ENCODE peak calls at places on chromosomes 11 and 22, in six cellular contexts. B is stomach, P is H1, D is esophagus muscularis mucosa, Y is sigmoid colon, S is HCT116. H is an unnamed sample. For H3K27me3, the result is how much of the 10 kb centered on the place peaks cover.

GRCh38 chr11:85889676-85890579 is 34.7 kb downstream of the CCDC83 start:
- DNase-seq in S (peak), P (peak), D (no peak), Y (no peak), B (no peak), H (no peak)

GRCh38 chr11:129737535-129738230 is 78.0 kb upstream of the TMEM45B start:
- DNase-seq in D (no peak), S (no peak), P (no peak), B (no peak), Y (no peak), H (no peak)

GRCh38 chr22:24455751-24456426 is 28.5 kb downstream of the ADORA2A start:
- DNase-seq in B (no peak), D (no peak), P (no peak), S (no peak), Y (no peak), H (no peak)

GRCh38 chr11:33315822-33316221 is 58.6 kb downstream of the HIPK3 start:
- DNase-seq in D (no peak), B (no peak), Y (no peak), S (no peak), P (no peak), H (no peak)

GRCh38 chr11:118055966-118056365 is 20.9 kb upstream of the TMPRSS4 start:
- DNase-seq in D (peak), Y (peak), P (no peak), B (no peak), S (no peak), H (peak)

GRCh38 chr11:107576497-107577086 is 11.1 kb upstream of the ALKBH8 start:
- DNase-seq in Y (no peak), D (no peak), B (peak), S (no peak), P (no peak), H (no peak)

GRCh38 chr11:44592125-44592643 is 26.7 kb downstream of the CD82 start:
- DNase-seq in B (no peak), S (no peak), P (no peak), Y (peak), D (peak), H (no peak)

GRCh38 chr11:45724145-45724544 is 58.7 kb upstream of the CHST1 start:
- DNase-seq in S (no peak), D (no peak), P (no peak), Y (no peak), B (no peak), H (no peak)

GRCh38 chr22:32206774-32207758 is 2.2 kb upstream of the RFPL2 start:
- DNase-seq in P (no peak), S (peak), D (peak), B (peak), Y (no peak), H (no peak)

GRCh38 chr22:22768885-22769284 is 118.7 kb upstream of the IGLL5 start:
- DNase-seq in B (no peak), Y (no peak), D (no peak), S (no peak), P (no peak), H (no peak)

GRCh38 chr11:128589998-128590397 is 2.6 kb upstream of the ETS1 start:
- DNase-seq in B (no peak), P (no peak), Y (no peak), D (no peak), S (no peak), H (no peak)

GRCh38 chr22:33919591-33920501 is at the start of gene LARGE1:
- DNase-seq in S (no peak), P (no peak), Y (peak), D (peak), B (peak), H (peak)

GRCh38 chr22:40213478-40213877 is 35.8 kb downstream of the TNRC6B start:
- DNase-seq in S (no peak), B (no peak), P (no peak), Y (no peak), D (no peak), H (no peak)

GRCh38 chr11:76769645-76770586 is 13.2 kb upstream of the TSKU start:
- DNase-seq in S (no peak), B (peak), Y (no peak), P (no peak), D (no peak), H (peak)

GRCh38 chr11:14335712-14336111 is 23.3 kb downstream of the RRAS2 start:
- DNase-seq in B (no peak), Y (no peak), P (no peak), D (no peak), S (no peak), H (no peak)

GRCh38 chr11:77179048-77179447 is 51.0 kb downstream of the MYO7A start:
- DNase-seq in Y (no peak), D (no peak), B (no peak), P (no peak), S (no peak), H (no peak)

GRCh38 chr11:19498986-19499669 is 213.5 kb upstream of the NAV2 start:
- DNase-seq in P (no peak), S (no peak), B (no peak), Y (no peak), D (no peak), H (no peak)

GRCh38 chr11:102810943-102811528 is 13.1 kb upstream of the MMP1 start:
- DNase-seq in S (no peak), P (no peak), Y (no peak), B (no peak), D (no peak), H (no peak)

GRCh38 chr11:2398664-2399355 is 1.7 kb upstream of the TSSC4 start:
- DNase-seq in Y (no peak), S (no peak), B (no peak), P (no peak), D (no peak), H (no peak)

GRCh38 chr22:38451864-38452263 is 3.1 kb downstream of the KCNJ4 start:
- DNase-seq in S (no peak), B (no peak), Y (no peak), D (no peak), P (no peak), H (no peak)

GRCh38 chr11:117870176-117870952 is 6.1 kb downstream of the FXYD6 start:
- DNase-seq in P (no peak), Y (no peak), S (no peak), D (no peak), B (no peak), H (peak)

GRCh38 chr22:36356708-36357694 is 30.8 kb downstream of the MYH9 start:
- DNase-seq in B (no peak), Y (no peak), P (no peak), D (no peak), S (no peak), H (no peak)

GRCh38 chr11:126281666-126282175 is 1.2 kb upstream of the TIRAP start:
- DNase-seq in D (no peak), Y (peak), B (no peak), P (no peak), S (no peak), H (no peak)

GRCh38 chr11:59040607-59041006 is 45.5 kb upstream of the GLYATL1B start:
- DNase-seq in B (no peak), S (no peak), D (no peak), Y (no peak), P (no peak), H (no peak)

GRCh38 chr11:81005595-81005994 is 1564.8 kb upstream of the TENM4 start:
- DNase-seq in D (no peak), S (no peak), P (no peak), Y (no peak), B (no peak), H (no peak)

GRCh38 chr22:23103199-23103954 is 33.1 kb downstream of the GNAZ start:
- DNase-seq in B (no peak), S (no peak), D (no peak), Y (no peak), P (no peak), H (no peak)

GRCh38 chr11:118606844-118607228 is 579 bp upstream of the PHLDB1 start:
- DNase-seq in D (no peak), P (no peak), B (peak), S (no peak), Y (no peak), H (no peak)

GRCh38 chr11:46120711-46121327 is 435 bp downstream of the PHF21A start:
- DNase-seq in S (no peak), P (no peak), B (peak), D (no peak), Y (peak), H (no peak)

GRCh38 chr11:76008474-76008873 is 193.5 kb downstream of the UVRAG start:
- DNase-seq in P (no peak), S (no peak), D (no peak), B (no peak), Y (no peak), H (no peak)

GRCh38 chr11:100691886-100692285 is 4.8 kb downstream of the ARHGAP42 start:
- DNase-seq in P (no peak), B (no peak), S (no peak), D (no peak), Y (no peak), H (no peak)

GRCh38 chr11:59822989-59823566 is 12.5 kb upstream of the MRPL16 start:
- DNase-seq in D (no peak), Y (no peak), P (no peak), S (peak), B (peak), H (no peak)

GRCh38 chr11:2934611-2935239 is 5.5 kb upstream of the PHLDA2 start:
- DNase-seq in D (no peak), B (no peak), P (no peak), Y (peak), S (no peak), H (peak)

GRCh38 chr11:117640041-117640440 is 157.0 kb downstream of the DSCAML1 start:
- DNase-seq in D (no peak), S (no peak), Y (peak), P (no peak), B (no peak), H (no peak)

GRCh38 chr22:40007826-40008710 is 13.3 kb downstream of the FAM83F start:
- DNase-seq in B (no peak), S (no peak), P (no peak), Y (no peak), D (no peak), H (no peak)

DNA sequence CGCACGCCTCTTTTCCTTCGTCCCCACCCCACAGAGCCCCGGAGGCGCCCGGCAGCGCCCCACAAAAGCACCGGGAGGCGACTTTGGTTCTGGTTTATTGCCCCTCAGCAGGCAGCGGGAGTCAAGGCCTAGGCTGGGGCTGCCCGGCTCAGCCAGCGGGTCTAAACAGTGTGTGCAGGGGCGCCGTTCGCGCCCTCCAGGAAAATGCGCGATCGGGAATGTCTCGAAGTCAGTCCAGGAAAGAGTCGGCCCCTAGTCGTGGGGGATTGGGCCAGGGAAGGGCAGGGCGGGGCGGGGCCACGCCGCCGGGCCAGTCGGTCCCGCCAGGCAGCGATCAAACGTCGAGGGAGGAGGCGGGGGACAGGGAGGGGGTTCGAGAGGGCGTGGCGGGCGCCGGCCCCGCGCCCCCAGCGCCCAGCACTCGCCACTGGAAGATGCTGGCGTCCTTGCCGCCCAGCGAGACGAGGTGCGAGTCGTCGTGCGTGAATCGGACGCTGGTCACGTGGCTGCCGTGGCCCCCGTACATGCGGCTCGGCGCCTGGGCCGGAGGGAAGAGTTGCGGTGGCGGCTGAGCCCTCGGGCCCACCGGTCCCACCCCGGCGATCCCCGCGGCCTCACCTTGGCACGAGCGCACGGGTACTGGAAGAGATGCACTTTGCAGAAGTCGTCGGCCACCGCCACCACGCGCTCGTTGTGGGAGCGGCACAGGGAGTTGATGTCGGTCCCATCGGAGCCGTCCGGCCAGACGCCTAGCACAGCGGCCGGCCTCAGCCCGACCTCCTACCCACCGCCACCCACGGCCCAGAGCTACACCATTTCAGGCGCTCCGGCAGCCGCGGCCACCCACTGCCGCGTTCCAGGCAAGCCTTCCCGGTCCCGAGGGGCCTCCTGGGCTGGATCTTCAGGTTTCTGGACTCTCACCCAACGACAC is 741 bp upstream of the MTA2 start:
- DNase-seq in S (no peak), Y (peak), P (no peak), B (peak), D (no peak), H (peak)
- TF ChIP-seq POLR2A in S (peak), Y (no peak), P (no peak), B (no peak), D (no peak), H (no peak)

GRCh38 chr22:20651286-20651685 is 122.6 kb upstream of the SERPIND1 start:
- DNase-seq in P (no peak), S (no peak), B (no peak), Y (no peak), D (peak), H (no peak)
- H3K27me3 ChIP-seq in P (under half), S (under half), B (under half), Y (under half), D (under half), H (under half)

GRCh38 chr11:7514099-7514725 is 413 bp downstream of the PPFIBP2 start:
- DNase-seq in B (no peak), Y (peak), P (no peak), D (no peak), S (no peak), H (no peak)

GRCh38 chr11:7515544-7515943 is 1.7 kb downstream of the PPFIBP2 start:
- DNase-seq in S (no peak), B (no peak), P (no peak), D (no peak), Y (no peak), H (no peak)

GRCh38 chr11:7511405-7511804 is 2.4 kb upstream of the PPFIBP2 start:
- DNase-seq in P (no peak), Y (peak), S (no peak), B (peak), D (no peak), H (peak)

GRCh38 chr11:7513210-7514098 is at the start of gene PPFIBP2:
- DNase-seq in B (peak), P (no peak), D (peak), S (peak), Y (peak), H (peak)

GRCh38 chr11:7512525-7513209 is 1.1 kb upstream of the PPFIBP2 start:
- DNase-seq in P (no peak), D (peak), B (peak), Y (peak), S (no peak), H (peak)
- TF ChIP-seq POLR2AphosphoS5 in P (no peak), D (no peak), B (peak), Y (peak), S (no peak), H (no peak)

GRCh38 chr22:29396126-29396525 is 7.8 kb upstream of the AP1B1 start:
- DNase-seq in B (no peak), Y (peak), P (no peak), S (no peak), D (no peak), H (no peak)

GRCh38 chr22:29397791-29398190 is 9.4 kb upstream of the AP1B1 start:
- DNase-seq in D (no peak), B (no peak), P (no peak), S (no peak), Y (no peak), H (no peak)

GRCh38 chr22:29391546-29391945 is 3.2 kb upstream of the AP1B1 start:
- DNase-seq in P (no peak), Y (no peak), B (no peak), S (no peak), D (no peak), H (no peak)

GRCh38 chr22:29393019-29393608 is 4.7 kb upstream of the AP1B1 start:
- DNase-seq in P (no peak), S (no peak), B (no peak), Y (no peak), D (no peak), H (no peak)

GRCh38 chr22:29394931-29395581 is 6.7 kb upstream of the AP1B1 start:
- DNase-seq in Y (peak), S (peak), P (peak), B (peak), D (no peak), H (peak)
- TF ChIP-seq POLR2A in Y (no peak), S (no peak), P (no peak), B (no peak), D (no peak), H (no peak)

GRCh38 chr11:131464481-131464880 is 94.1 kb downstream of the NTM start:
- DNase-seq in B (no peak), Y (no peak), D (no peak), P (no peak), S (no peak), H (no peak)

GRCh38 chr11:131464024-131464423 is 93.6 kb downstream of the NTM start:
- DNase-seq in D (no peak), B (no peak), P (no peak), S (no peak), Y (no peak), H (no peak)

GRCh38 chr11:131465746-131466145 is 95.3 kb downstream of the NTM start:
- DNase-seq in P (peak), Y (no peak), B (no peak), S (no peak), D (no peak), H (no peak)

GRCh38 chr11:131463609-131464008 is 93.2 kb downstream of the NTM start:
- DNase-seq in P (no peak), Y (no peak), S (no peak), D (no peak), B (no peak), H (no peak)

GRCh38 chr11:131465056-131465455 is 94.6 kb downstream of the NTM start:
- DNase-seq in S (no peak), Y (no peak), D (no peak), P (no peak), B (no peak), H (no peak)
- H3K27me3 ChIP-seq in S (under half), Y (under half), D (under half), P (under half), B (under half), H (under half)

GRCh38 chr11:92048415-92048814 is 176.2 kb upstream of the FAT3 start:
- DNase-seq in Y (no peak), S (no peak), P (no peak), D (no peak), B (no peak), H (no peak)
- TF ChIP-seq POLR2AphosphoS5 in Y (no peak), S (no peak), P (no peak), D (no peak), B (no peak), H (no peak)

DNA sequence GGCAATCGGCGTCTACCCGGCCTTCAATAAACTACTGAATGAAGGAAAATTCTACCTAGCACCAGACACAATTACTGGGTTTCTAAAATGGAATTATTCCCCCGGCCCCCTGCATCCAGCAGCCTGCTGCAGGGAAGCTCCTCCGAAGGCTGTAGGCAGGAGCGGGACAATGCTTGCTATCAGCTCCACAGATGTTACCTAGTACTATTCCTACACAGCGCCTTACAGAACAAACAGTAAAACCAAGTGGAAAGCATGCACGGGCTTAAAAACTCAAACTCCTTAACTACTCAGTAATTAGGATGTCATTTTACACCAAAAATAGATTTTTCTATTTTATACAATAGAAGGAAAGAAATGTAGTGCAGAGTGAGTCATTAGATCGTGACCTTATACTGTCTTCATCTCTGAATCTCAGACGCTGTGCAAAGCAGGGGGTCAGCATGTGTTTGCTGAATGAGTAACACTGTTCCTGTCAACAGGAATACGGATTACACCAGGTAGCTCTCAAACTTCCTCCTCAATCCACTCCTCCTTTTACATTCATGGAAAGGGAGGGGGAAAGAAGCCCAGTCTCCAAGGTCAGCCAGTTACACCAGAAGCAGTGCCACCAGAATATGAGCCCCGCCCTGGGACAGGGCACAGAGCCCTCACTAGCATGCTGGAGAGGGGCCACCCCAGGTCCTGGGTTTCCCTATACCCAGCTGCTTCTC is 74.9 kb downstream of the PACSIN2 start:
- DNase-seq in S (peak), B (peak), P (no peak), D (no peak), Y (no peak), H (peak)
- TF ChIP-seq POLR2A in S (no peak), B (no peak), P (no peak), D (no peak), Y (no peak), H (no peak)

DNA sequence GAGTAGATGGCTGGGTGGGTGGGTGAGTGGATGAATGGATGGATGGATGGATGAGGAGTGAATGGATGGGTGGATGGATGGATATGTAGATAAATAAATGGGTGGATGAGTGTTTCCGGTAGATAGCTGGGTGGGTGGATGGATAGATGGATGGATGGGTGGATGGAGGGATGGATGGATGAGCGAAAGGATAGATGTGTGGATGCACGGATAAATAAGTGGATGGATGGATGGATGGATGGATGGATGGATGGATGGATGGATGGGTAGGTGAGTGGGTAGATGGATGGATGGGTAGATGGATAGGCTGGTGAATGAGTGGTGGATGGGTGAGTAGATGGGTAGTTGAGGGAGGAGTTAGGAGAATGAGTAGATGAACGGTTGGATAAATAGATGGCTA is 349.3 kb downstream of the MN1 start:
- DNase-seq in S (no peak), Y (no peak), D (no peak), P (no peak), B (no peak), H (no peak)
- H3K27me3 ChIP-seq in S (under half), Y (under half), D (under half), P (under half), B (under half), H (under half)